ENCODE peak calls at places on chromosome 22, in ten cellular contexts. M is stomach; A is mesendoderm; Y is astrocyte of the spinal cord; R is mesenchymal stem cell; F is CD8-positive, alpha-beta memory T cell; H is lower leg skin; L is naive thymus-derived CD4-positive, alpha-beta T cell; G is A549; O is DND-41. E is an unnamed sample.

GRCh38 chr22:49705216-49705600 is 122.5 kb downstream of the BRD1 start:
- DNase-seq in L (no peak), G (no peak), A (no peak), F (no peak), M (no peak), R (no peak), O (no peak), Y (no peak), H (no peak), E (no peak)

GRCh38 chr22:50733521-50734342 is 4.3 kb upstream of the ACR start:
- DNase-seq in H (no peak), A (no peak), R (peak; percentile 34), M (no peak), O (no peak), L (no peak), F (no peak), G (no peak), Y (no peak), E (no peak)

GRCh38 chr22:45534339-45535192 is 31.9 kb downstream of the FBLN1 start:
- DNase-seq in R (peak; percentile 33), H (no peak), A (no peak), O (no peak), F (no peak), Y (no peak), G (no peak), L (no peak), M (no peak), E (no peak)

GRCh38 chr22:48824673-48825651 is 1002.7 kb downstream of the BRD1 start:
- DNase-seq in Y (no peak), O (no peak), H (no peak), F (no peak), M (no peak), G (no peak), L (no peak), A (no peak), R (no peak), E (no peak)

GRCh38 chr22:30314918-30315317 is 11.8 kb downstream of the TBC1D10A start:
- DNase-seq in F (peak; percentile 36), Y (no peak), M (no peak), H (no peak), L (no peak), O (no peak), G (no peak), R (peak; percentile 68), A (peak; percentile 31), E (no peak)

GRCh38 chr22:21047730-21048129 is 2.0 kb downstream of the LRRC74B start:
- DNase-seq in Y (no peak), F (no peak), G (no peak), L (no peak), A (no peak), H (no peak), O (no peak), R (no peak), M (no peak), E (no peak)

GRCh38 chr22:31748490-31748889 is 1.4 kb downstream of the PRR14L start:
- DNase-seq in A (peak; percentile 25), G (no peak), R (no peak), L (no peak), H (no peak), M (no peak), O (no peak), F (no peak), Y (no peak), E (no peak)

GRCh38 chr22:20241579-20242392 is 26.3 kb downstream of the RTN4R start:
- DNase-seq in L (no peak), M (no peak), R (no peak), F (no peak), H (no peak), G (no peak), A (no peak), O (no peak), Y (no peak), E (no peak)

GRCh38 chr22:20524004-20524481 is 16.6 kb downstream of the MED15 start:
- DNase-seq in H (no peak), M (no peak), O (peak; percentile 11), L (no peak), Y (no peak), F (no peak), A (no peak), R (peak; percentile 57), G (no peak), E (peak; percentile 75)

DNA sequence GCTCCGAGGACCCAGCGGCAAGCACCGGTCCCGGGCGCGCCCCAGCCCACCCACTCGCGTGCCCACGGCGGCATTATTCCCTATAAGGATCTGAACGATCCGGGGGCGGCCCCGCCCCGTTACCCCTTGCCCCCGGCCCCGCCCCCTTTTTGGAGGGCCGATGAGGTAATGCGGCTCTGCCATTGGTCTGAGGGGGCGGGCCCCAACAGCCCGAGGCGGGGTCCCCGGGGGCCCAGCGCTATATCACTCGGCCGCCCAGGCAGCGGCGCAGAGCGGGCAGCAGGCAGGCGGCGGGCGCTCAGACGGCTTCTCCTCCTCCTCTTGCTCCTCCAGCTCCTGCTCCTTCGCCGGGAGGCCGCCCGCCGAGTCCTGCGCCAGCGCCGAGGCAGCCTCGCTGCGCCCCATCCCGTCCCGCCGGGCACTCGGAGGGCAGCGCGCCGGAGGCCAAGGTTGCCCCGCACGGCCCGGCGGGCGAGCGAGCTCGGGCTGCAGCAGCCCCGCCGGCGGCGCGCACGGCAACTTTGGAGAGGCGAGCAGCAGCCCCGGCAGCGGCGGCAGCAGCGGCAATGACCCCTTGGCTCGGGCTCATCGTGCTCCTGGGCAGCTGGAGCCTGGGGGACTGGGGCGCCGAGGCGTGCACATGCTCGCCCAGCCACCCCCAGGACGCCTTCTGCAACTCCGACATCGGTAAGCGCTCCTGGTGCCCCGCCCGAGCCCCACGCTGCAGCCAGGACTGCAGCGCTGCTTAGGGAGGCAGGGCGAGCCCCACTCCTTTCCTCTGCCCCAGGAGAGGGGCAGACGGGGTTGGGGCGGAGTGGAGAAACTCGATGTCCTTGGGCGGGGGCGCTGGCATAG is at the start of gene TIMP3:
- DNase-seq in R (peak; percentile 86), Y (peak; percentile 85), G (peak; percentile 7), F (no peak), L (no peak), A (peak; percentile 84), O (no peak), H (peak; percentile 83), M (peak; percentile 63), E (no peak)
- H3K4me3 ChIP-seq in R (peak within 1 kb of the TSS; percentile 54), Y (peak within 1 kb of the TSS; percentile 88), G (peak within 1 kb of the TSS; percentile 52), F (no peak within 1 kb of the TSS), L (no peak within 1 kb of the TSS), A (peak within 1 kb of the TSS; percentile 54), O (no peak within 1 kb of the TSS), H (peak within 1 kb of the TSS; percentile 68), M (peak within 1 kb of the TSS; percentile 69), E (no peak within 1 kb of the TSS)

DNA sequence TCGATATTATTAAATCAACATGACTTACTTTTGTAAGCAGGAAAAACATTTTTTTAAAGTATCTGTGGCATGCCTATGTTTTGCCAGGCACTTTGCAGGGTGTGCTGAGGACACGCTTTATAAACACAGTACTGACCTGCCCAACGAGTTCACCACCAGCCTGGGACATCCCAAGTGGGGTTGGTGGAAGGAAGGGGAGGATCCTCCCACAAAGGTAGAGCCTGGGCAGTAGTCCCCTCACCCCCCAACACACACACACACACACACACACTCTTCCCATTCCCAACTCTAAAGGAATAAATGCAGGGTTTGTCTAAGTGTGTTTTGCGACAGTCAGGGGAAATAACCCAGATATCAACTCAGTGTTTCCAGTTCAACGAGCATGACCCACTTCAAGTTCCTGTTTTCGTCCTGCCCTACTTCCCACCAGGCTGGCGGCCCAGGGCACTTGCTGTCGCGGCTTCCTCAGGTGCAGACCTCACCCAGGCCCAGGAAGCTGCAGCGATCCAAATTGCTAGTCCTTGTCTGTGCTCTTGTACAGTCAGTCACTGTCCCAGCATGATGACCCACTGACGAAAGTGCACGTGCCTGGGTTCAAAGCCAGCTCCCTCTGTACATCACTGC is 3.1 kb downstream of the CERK start:
- DNase-seq in A (no peak), F (peak; percentile 69), M (peak; percentile 56), H (peak; percentile 54), Y (no peak), L (peak; percentile 34), O (peak; percentile 27), R (peak; percentile 4), G (no peak), E (no peak)
- H3K4me3 ChIP-seq in A (no peak overlapping the region), F (peak overlapping the region; percentile 76), M (no peak overlapping the region), H (no peak overlapping the region), Y (no peak overlapping the region), L (peak overlapping the region; percentile 82), O (no peak overlapping the region), R (no peak overlapping the region), G (no peak overlapping the region), E (no peak overlapping the region)

GRCh38 chr22:42932857-42933782 is 76.0 kb upstream of the ARFGAP3 start:
- DNase-seq in M (no peak), O (no peak), H (no peak), Y (no peak), L (no peak), A (no peak), R (no peak), F (no peak), G (no peak), E (no peak)

GRCh38 chr22:42932197-42932519 is 75.1 kb upstream of the ARFGAP3 start:
- DNase-seq in Y (no peak), M (no peak), G (no peak), L (no peak), O (no peak), A (no peak), F (no peak), H (no peak), R (no peak), E (no peak)

GRCh38 chr22:42929838-42930155 is 72.7 kb upstream of the ARFGAP3 start:
- DNase-seq in M (no peak), H (no peak), A (no peak), G (no peak), Y (no peak), L (no peak), F (no peak), R (no peak), O (no peak), E (no peak)

GRCh38 chr22:42930810-42931420 is 73.8 kb upstream of the ARFGAP3 start:
- DNase-seq in H (no peak), Y (no peak), A (peak; percentile 64), R (no peak), M (no peak), L (no peak), G (peak; percentile 33), O (no peak), F (no peak), E (no peak)

GRCh38 chr22:42931421-42932196 is 74.5 kb upstream of the ARFGAP3 start:
- DNase-seq in A (no peak), O (no peak), Y (no peak), H (no peak), L (no peak), R (no peak), F (no peak), M (no peak), G (no peak), E (no peak)
- H3K4me3 ChIP-seq in A (no peak overlapping the region), O (no peak overlapping the region), Y (no peak overlapping the region), H (no peak overlapping the region), L (no peak overlapping the region), R (no peak overlapping the region), F (no peak overlapping the region), M (no peak overlapping the region), G (no peak overlapping the region), E (no peak overlapping the region)

DNA sequence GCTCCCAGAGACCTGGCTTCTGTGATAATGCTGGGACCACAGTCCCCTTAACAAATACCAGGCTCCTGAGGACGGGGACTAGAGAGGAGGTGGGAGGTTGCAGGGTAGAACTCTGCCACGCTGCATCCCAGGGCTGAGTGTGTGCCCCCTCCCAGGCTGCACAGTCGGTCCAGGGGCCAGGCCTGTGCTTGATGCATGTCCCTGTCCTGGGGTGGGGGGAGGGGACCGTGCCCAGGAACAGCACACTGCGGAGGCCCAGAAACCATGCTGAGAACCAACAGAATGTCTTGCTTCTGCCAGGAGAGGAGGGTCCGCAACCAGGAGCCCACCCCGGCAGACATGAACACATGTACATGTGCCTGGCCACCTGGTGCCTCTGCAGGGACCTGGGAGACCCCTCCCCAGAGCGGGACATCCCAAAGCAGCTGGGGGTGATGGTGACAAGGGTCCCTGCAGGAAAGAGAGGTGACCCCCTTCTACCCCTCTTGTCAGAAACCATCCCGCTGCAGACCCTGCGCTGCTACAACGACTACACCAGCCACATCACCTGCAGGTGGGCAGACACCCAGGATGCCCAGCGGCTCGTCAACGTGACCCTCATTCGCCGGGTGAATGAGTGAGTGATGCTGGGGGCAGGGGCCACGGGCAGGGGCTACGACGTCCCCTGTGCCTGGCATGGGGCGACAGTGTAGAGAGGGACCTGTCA is 9.5 kb downstream of the CSF2RB start:
- DNase-seq in L (no peak), H (no peak), R (no peak), O (no peak), F (no peak), A (no peak), M (no peak), G (no peak), Y (no peak), E (no peak)
- H3K4me3 ChIP-seq in L (no peak overlapping the region), H (no peak overlapping the region), R (no peak overlapping the region), O (no peak overlapping the region), F (no peak overlapping the region), A (no peak overlapping the region), M (no peak overlapping the region), G (no peak overlapping the region), Y (no peak overlapping the region), E (no peak overlapping the region)